ENCODE peak calls at places on chromosome 19, in eight cellular contexts. R is naive thymus-derived CD4-positive, alpha-beta T cell; L is activated CD8-positive, alpha-beta memory T cell treated with anti-CD3 and anti-CD28 coated beads for 24 hours; T is nephron progenitor cell; Y is AML-193; J is activated CD4-positive, alpha-beta T cell treated with anti-CD3 and anti-CD28 coated beads, Interleukin-2, amount 10 ng/mL, durations not matched to agents 7 days and 5 days; Q is substantia nigra; H is upper lobe of right lung. F is an unnamed sample.
A peak's percentile ranks its signal among the peaks of the same experiment; 100 is the strongest.

GRCh38 chr19:46815833-46816627 is 27.6 kb upstream of the SLC1A5 start:
- DNase-seq in T (no peak), R (no peak), L (no peak), Q (no peak), J (no peak), H (no peak), Y (no peak), F (no peak)

GRCh38 chr19:15264061-15264932 is 32.0 kb upstream of the EPHX3 start:
- DNase-seq in L (peak; percentile 92), Y (peak; percentile 24), Q (peak; percentile 55), J (peak; percentile 73), H (peak; percentile 86), R (peak; percentile 77), T (peak; percentile 82), F (peak; percentile 90)

GRCh38 chr19:12603714-12604113 is 6.9 kb downstream of the ZNF490 start:
- DNase-seq in R (peak; percentile 45), Q (no peak), L (no peak), Y (no peak), H (no peak), T (no peak), J (peak; percentile 80), F (no peak)

GRCh38 chr19:54462072-54462712 is 1.4 kb downstream of the LENG9 start:
- DNase-seq in R (no peak), L (no peak), Q (no peak), J (no peak), T (no peak), H (no peak), Y (no peak), F (no peak)

GRCh38 chr19:867301-867793 is 7.9 kb downstream of the CFD start:
- DNase-seq in R (no peak), Q (no peak), J (no peak), L (no peak), Y (no peak), T (no peak), H (no peak), F (peak; percentile 50)

GRCh38 chr19:10427169-10427568 is 6.8 kb downstream of the PDE4A start:
- DNase-seq in Y (no peak), R (no peak), H (no peak), L (no peak), J (no peak), Q (no peak), T (no peak), F (no peak)

GRCh38 chr19:2362970-2363300 is 2.9 kb downstream of the TMPRSS9 start:
- DNase-seq in Q (no peak), L (no peak), J (no peak), T (no peak), Y (no peak), R (no peak), H (no peak), F (no peak)

GRCh38 chr19:10501971-10502523 is 1.1 kb downstream of the KEAP1 start:
- DNase-seq in R (no peak), L (peak; percentile 84), J (peak; percentile 26), H (peak; percentile 94), T (peak; percentile 61), Y (peak; percentile 52), Q (peak; percentile 79), F (peak; percentile 54)

GRCh38 chr19:38247126-38247525 is 9.0 kb downstream of the PPP1R14A start:
- DNase-seq in H (no peak), R (no peak), Y (no peak), J (no peak), T (no peak), L (no peak), Q (no peak), F (no peak)

GRCh38 chr19:35352177-35352447 is 4.4 kb downstream of the FFAR1 start:
- DNase-seq in L (no peak), Q (no peak), J (no peak), T (no peak), Y (no peak), R (no peak), H (no peak), F (no peak)

GRCh38 chr19:7337380-7338194 is 11.2 kb upstream of the ARHGEF18 start:
- DNase-seq in L (no peak), H (peak; percentile 57), Q (peak; percentile 14), R (no peak), Y (peak; percentile 97), T (no peak), J (peak; percentile 37), F (no peak)

F was measured in neural progenitor cell.